ENCODE peak calls at places on chromosomes 5 and 9, in five cellular contexts. One of them, this sample, is unnamed.

GRCh38 chr5:43396762-43397304 is 15.4 kb downstream of the CCL28 start:
- DNase-seq in lower lobe of right lung: peak
- DNase-seq in epithelial cell of esophagus: peak
- DNase-seq in A549: no peak
- DNase-seq in omental fat pad: no peak
- DNase-seq in this sample: peak

GRCh38 chr5:76547242-76547890 is 75.8 kb downstream of the F2RL2 start:
- DNase-seq in epithelial cell of esophagus: peak
- DNase-seq in lower lobe of right lung: no peak
- DNase-seq in A549: no peak
- DNase-seq in omental fat pad: no peak
- DNase-seq in this sample: no peak

GRCh38 chr9:2227468-2227867 is 212.3 kb downstream of the SMARCA2 start:
- DNase-seq in omental fat pad: no peak
- DNase-seq in A549: no peak
- DNase-seq in lower lobe of right lung: no peak
- DNase-seq in epithelial cell of esophagus: peak
- DNase-seq in this sample: no peak

GRCh38 chr5:138668981-138669380 is 84.2 kb upstream of the CTNNA1 start:
- DNase-seq in epithelial cell of esophagus: peak
- DNase-seq in A549: no peak
- DNase-seq in omental fat pad: no peak
- DNase-seq in lower lobe of right lung: no peak
- DNase-seq in this sample: no peak

GRCh38 chr9:127897194-127897692 is 2.2 kb downstream of the ST6GALNAC6 start:
- DNase-seq in epithelial cell of esophagus: no peak
- DNase-seq in A549: peak
- DNase-seq in lower lobe of right lung: peak
- DNase-seq in omental fat pad: peak
- DNase-seq in this sample: peak

GRCh38 chr5:179367491-179367890 is 22.2 kb upstream of the ADAMTS2 start:
- DNase-seq in omental fat pad: no peak
- DNase-seq in epithelial cell of esophagus: no peak
- DNase-seq in A549: no peak
- DNase-seq in lower lobe of right lung: peak
- DNase-seq in this sample: no peak

GRCh38 chr5:154311362-154311761 is 120.8 kb downstream of the GALNT10 start:
- DNase-seq in omental fat pad: no peak
- DNase-seq in A549: no peak
- DNase-seq in lower lobe of right lung: peak
- DNase-seq in epithelial cell of esophagus: peak
- DNase-seq in this sample: no peak

GRCh38 chr9:22446589-22446949 is at the start of gene DMRTA1:
- DNase-seq in A549: peak
- DNase-seq in epithelial cell of esophagus: peak
- DNase-seq in omental fat pad: no peak
- DNase-seq in lower lobe of right lung: peak
- DNase-seq in this sample: peak

GRCh38 chr9:34984049-34984448 is 5.5 kb upstream of the DNAJB5 start:
- DNase-seq in lower lobe of right lung: no peak
- DNase-seq in omental fat pad: no peak
- DNase-seq in A549: no peak
- DNase-seq in epithelial cell of esophagus: peak
- DNase-seq in this sample: no peak

GRCh38 chr5:1437452-1437851 is 7.8 kb downstream of the SLC6A3 start:
- DNase-seq in A549: peak
- DNase-seq in lower lobe of right lung: no peak
- DNase-seq in omental fat pad: no peak
- DNase-seq in epithelial cell of esophagus: peak
- DNase-seq in this sample: no peak

GRCh38 chr9:99356512-99356971 is 134.5 kb downstream of the SEC61B start:
- DNase-seq in omental fat pad: no peak
- DNase-seq in lower lobe of right lung: peak
- DNase-seq in epithelial cell of esophagus: no peak
- DNase-seq in A549: no peak
- DNase-seq in this sample: no peak

GRCh38 chr9:113997610-113998009 is 80.5 kb downstream of the AMBP start:
- DNase-seq in epithelial cell of esophagus: no peak
- DNase-seq in A549: no peak
- DNase-seq in lower lobe of right lung: no peak
- DNase-seq in omental fat pad: no peak
- DNase-seq in this sample: no peak

GRCh38 chr5:116075117-116075910 is 9.5 kb upstream of the COMMD10 start:
- DNase-seq in epithelial cell of esophagus: no peak
- DNase-seq in A549: no peak
- DNase-seq in omental fat pad: no peak
- DNase-seq in lower lobe of right lung: no peak
- DNase-seq in this sample: no peak

GRCh38 chr5:76007904-76008303 is 75.3 kb upstream of the SV2C start:
- DNase-seq in lower lobe of right lung: no peak
- DNase-seq in A549: no peak
- DNase-seq in epithelial cell of esophagus: no peak
- DNase-seq in omental fat pad: no peak
- DNase-seq in this sample: no peak

GRCh38 chr5:138725153-138725884 is 27.9 kb upstream of the CTNNA1 start:
- DNase-seq in epithelial cell of esophagus: peak
- DNase-seq in A549: no peak
- DNase-seq in lower lobe of right lung: peak
- DNase-seq in omental fat pad: no peak
- DNase-seq in this sample: peak

GRCh38 chr5:121445511-121445910 is 406.2 kb upstream of the FTMT start:
- DNase-seq in epithelial cell of esophagus: no peak
- DNase-seq in omental fat pad: no peak
- DNase-seq in lower lobe of right lung: no peak
- DNase-seq in A549: no peak
- DNase-seq in this sample: no peak

GRCh38 chr5:139809331-139809810 is 13.8 kb downstream of the PSD2 start:
- DNase-seq in A549: no peak
- DNase-seq in omental fat pad: no peak
- DNase-seq in epithelial cell of esophagus: no peak
- DNase-seq in lower lobe of right lung: peak
- DNase-seq in this sample: no peak

GRCh38 chr5:43042626-43043399 is 2.7 kb upstream of the ANXA2R start:
- DNase-seq in epithelial cell of esophagus: peak
- DNase-seq in lower lobe of right lung: peak
- DNase-seq in omental fat pad: no peak
- DNase-seq in A549: no peak
- DNase-seq in this sample: peak

GRCh38 chr5:145834917-145835838 is at the start of gene PRELID2:
- DNase-seq in omental fat pad: peak
- DNase-seq in lower lobe of right lung: peak
- DNase-seq in epithelial cell of esophagus: peak
- DNase-seq in A549: peak
- DNase-seq in this sample: peak

GRCh38 chr5:151264113-151264512 is 11.1 kb downstream of the GM2A start:
- DNase-seq in lower lobe of right lung: no peak
- DNase-seq in A549: no peak
- DNase-seq in omental fat pad: no peak
- DNase-seq in epithelial cell of esophagus: peak
- DNase-seq in this sample: no peak

GRCh38 chr9:102569436-102569835 is 425.7 kb upstream of the CYLC2 start:
- DNase-seq in omental fat pad: no peak
- DNase-seq in lower lobe of right lung: no peak
- DNase-seq in epithelial cell of esophagus: no peak
- DNase-seq in A549: no peak
- DNase-seq in this sample: no peak

GRCh38 chr9:136856541-136857141 is 4.5 kb downstream of the MAMDC4 start:
- DNase-seq in epithelial cell of esophagus: no peak
- DNase-seq in A549: no peak
- DNase-seq in omental fat pad: no peak
- DNase-seq in lower lobe of right lung: no peak
- DNase-seq in this sample: peak

GRCh38 chr9:33852216-33852826 is 35.4 kb downstream of the UBE2R2 start:
- DNase-seq in lower lobe of right lung: peak
- DNase-seq in epithelial cell of esophagus: peak
- DNase-seq in A549: peak
- DNase-seq in omental fat pad: peak
- DNase-seq in this sample: peak

GRCh38 chr5:73031839-73032238 is 76.0 kb downstream of the FCHO2 start:
- DNase-seq in lower lobe of right lung: no peak
- DNase-seq in A549: no peak
- DNase-seq in epithelial cell of esophagus: peak
- DNase-seq in omental fat pad: no peak
- DNase-seq in this sample: no peak

GRCh38 chr9:133370680-133371079 is 5.2 kb downstream of the SURF4 start:
- DNase-seq in omental fat pad: no peak
- DNase-seq in A549: no peak
- DNase-seq in epithelial cell of esophagus: no peak
- DNase-seq in lower lobe of right lung: no peak
- DNase-seq in this sample: no peak

GRCh38 chr5:1349246-1349645 is 4.3 kb upstream of the CLPTM1L start:
- DNase-seq in lower lobe of right lung: no peak
- DNase-seq in omental fat pad: no peak
- DNase-seq in A549: no peak
- DNase-seq in epithelial cell of esophagus: no peak
- DNase-seq in this sample: no peak

GRCh38 chr5:14011089-14012004 is 66.9 kb upstream of the DNAH5 start:
- DNase-seq in lower lobe of right lung: peak
- DNase-seq in A549: peak
- DNase-seq in omental fat pad: peak
- DNase-seq in epithelial cell of esophagus: peak
- DNase-seq in this sample: peak
- TF ChIP-seq CTCF in lower lobe of right lung: peak
- TF ChIP-seq CTCF in A549: no peak
- TF ChIP-seq CTCF in omental fat pad: no peak
- TF ChIP-seq CTCF in epithelial cell of esophagus: no peak
- TF ChIP-seq CTCF in this sample: no peak

GRCh38 chr9:122355336-122355875 is 15.4 kb upstream of the PTGS1 start:
- DNase-seq in A549: no peak
- DNase-seq in epithelial cell of esophagus: no peak
- DNase-seq in omental fat pad: no peak
- DNase-seq in lower lobe of right lung: no peak
- DNase-seq in this sample: no peak

GRCh38 chr9:122360891-122361290 is 9.9 kb upstream of the PTGS1 start:
- DNase-seq in epithelial cell of esophagus: peak
- DNase-seq in lower lobe of right lung: no peak
- DNase-seq in A549: no peak
- DNase-seq in omental fat pad: no peak
- DNase-seq in this sample: no peak

GRCh38 chr9:122354536-122355199 is 16.2 kb upstream of the PTGS1 start:
- DNase-seq in lower lobe of right lung: no peak
- DNase-seq in epithelial cell of esophagus: no peak
- DNase-seq in A549: no peak
- DNase-seq in omental fat pad: no peak
- DNase-seq in this sample: no peak

GRCh38 chr9:122350577-122351355 is 20.1 kb upstream of the PTGS1 start:
- DNase-seq in omental fat pad: no peak
- DNase-seq in A549: peak
- DNase-seq in lower lobe of right lung: peak
- DNase-seq in epithelial cell of esophagus: peak
- DNase-seq in this sample: peak

DNA sequence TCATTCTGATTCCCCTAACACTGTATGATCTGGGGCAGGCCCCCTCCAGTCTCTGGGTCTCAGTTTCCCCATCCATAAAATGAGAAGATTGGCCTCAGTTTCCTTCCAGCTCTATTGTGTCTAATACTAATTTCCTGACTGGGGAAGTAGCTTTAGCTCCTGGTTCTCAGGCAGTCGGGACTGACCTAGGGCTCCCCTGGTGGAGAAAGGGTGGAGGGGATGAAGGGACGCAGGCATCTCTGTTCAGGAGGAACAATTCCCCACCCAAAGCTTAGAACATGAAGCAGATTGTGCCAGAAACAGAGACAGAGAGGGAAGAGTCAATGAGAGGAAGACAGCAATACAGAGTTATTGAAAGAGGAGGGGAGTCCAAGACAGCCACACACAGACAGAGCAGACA is 14.2 kb upstream of the PTGS1 start:
- DNase-seq in epithelial cell of esophagus: no peak
- DNase-seq in omental fat pad: no peak
- DNase-seq in lower lobe of right lung: no peak
- DNase-seq in A549: peak
- DNase-seq in this sample: no peak
- TF ChIP-seq CTCF in epithelial cell of esophagus: peak
- TF ChIP-seq CTCF in omental fat pad: no peak
- TF ChIP-seq CTCF in lower lobe of right lung: no peak
- TF ChIP-seq CTCF in A549: no peak
- TF ChIP-seq CTCF in this sample: peak

GRCh38 chr9:573551-574410 is 267.7 kb upstream of the DMRT1 start:
- DNase-seq in A549: no peak
- DNase-seq in epithelial cell of esophagus: no peak
- DNase-seq in omental fat pad: no peak
- DNase-seq in lower lobe of right lung: peak
- DNase-seq in this sample: no peak

GRCh38 chr9:571066-571465 is 270.4 kb upstream of the DMRT1 start:
- DNase-seq in omental fat pad: no peak
- DNase-seq in epithelial cell of esophagus: no peak
- DNase-seq in A549: no peak
- DNase-seq in lower lobe of right lung: no peak
- DNase-seq in this sample: no peak

GRCh38 chr9:570187-570586 is 271.3 kb upstream of the DMRT1 start:
- DNase-seq in epithelial cell of esophagus: no peak
- DNase-seq in lower lobe of right lung: no peak
- DNase-seq in omental fat pad: no peak
- DNase-seq in A549: no peak
- DNase-seq in this sample: no peak

GRCh38 chr9:569276-569675 is 272.2 kb upstream of the DMRT1 start:
- DNase-seq in lower lobe of right lung: no peak
- DNase-seq in A549: no peak
- DNase-seq in epithelial cell of esophagus: no peak
- DNase-seq in omental fat pad: no peak
- DNase-seq in this sample: no peak

DNA sequence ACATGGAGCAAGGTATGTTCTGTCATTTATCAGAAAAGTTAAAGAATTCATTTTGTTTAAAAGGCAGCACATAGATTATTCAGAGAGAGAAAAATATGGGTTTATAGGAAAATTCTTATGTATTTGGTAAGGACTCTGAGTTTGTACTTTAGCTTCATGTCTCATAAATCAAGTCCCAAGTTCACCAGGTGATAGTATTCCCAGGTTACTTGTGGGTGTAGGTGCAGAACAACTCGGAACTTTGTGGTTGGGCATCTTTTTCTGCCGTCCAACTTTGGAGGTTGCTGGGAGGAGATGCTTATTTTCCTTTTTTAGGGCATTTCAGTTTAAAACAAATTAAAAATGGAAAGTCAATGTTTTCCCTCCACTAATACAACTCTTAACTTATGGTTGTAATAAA is 269.8 kb upstream of the DMRT1 start:
- DNase-seq in omental fat pad: no peak
- DNase-seq in A549: no peak
- DNase-seq in epithelial cell of esophagus: no peak
- DNase-seq in lower lobe of right lung: no peak
- DNase-seq in this sample: no peak
- TF ChIP-seq CTCF in omental fat pad: no peak
- TF ChIP-seq CTCF in A549: no peak
- TF ChIP-seq CTCF in epithelial cell of esophagus: no peak
- TF ChIP-seq CTCF in lower lobe of right lung: no peak
- TF ChIP-seq CTCF in this sample: no peak

DNA sequence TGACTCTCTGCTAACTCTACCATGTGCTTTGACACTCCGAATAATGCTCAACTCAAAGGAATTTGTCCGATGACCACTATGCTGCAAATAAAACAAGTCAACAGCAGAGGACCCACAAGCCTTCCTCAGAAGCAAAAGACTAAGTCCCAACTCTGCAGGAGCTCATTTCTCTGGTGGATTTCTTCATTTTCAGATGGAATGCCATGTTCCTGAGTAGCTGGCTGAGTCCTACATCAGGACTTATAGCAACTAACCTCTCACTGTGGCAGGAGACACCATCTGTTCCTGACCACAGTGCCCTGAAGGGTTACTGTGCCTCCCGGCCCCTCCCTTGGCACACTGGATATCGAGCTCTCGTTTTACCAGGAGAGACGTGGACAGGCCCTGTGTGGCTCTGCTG is 20.8 kb downstream of the LHFPL2 start:
- DNase-seq in omental fat pad: no peak
- DNase-seq in epithelial cell of esophagus: no peak
- DNase-seq in A549: no peak
- DNase-seq in lower lobe of right lung: no peak
- DNase-seq in this sample: no peak
- TF ChIP-seq CTCF in omental fat pad: no peak
- TF ChIP-seq CTCF in epithelial cell of esophagus: no peak
- TF ChIP-seq CTCF in A549: no peak
- TF ChIP-seq CTCF in lower lobe of right lung: no peak
- TF ChIP-seq CTCF in this sample: no peak